ENCODE peak calls at places on chromosome 12, in six cellular contexts. One of them, this sample, is unnamed.

GRCh38 chr12:107467716-107468115 is 217.9 kb upstream of the PWP1 start:
- DNase-seq in kidney: no peak
- DNase-seq in SW480: no peak
- DNase-seq in NCI-H345: no peak
- DNase-seq in KBM-7: no peak
- DNase-seq in ACHN: no peak
- DNase-seq in this sample: no peak

GRCh38 chr12:46109343-46110219 is 119.2 kb upstream of the SCAF11 start:
- DNase-seq in SW480: no peak
- DNase-seq in ACHN: no peak
- DNase-seq in kidney: no peak
- DNase-seq in NCI-H345: no peak
- DNase-seq in KBM-7: no peak
- DNase-seq in this sample: no peak

GRCh38 chr12:96719671-96720362 is 187.2 kb upstream of the NEDD1 start:
- DNase-seq in SW480: peak; percentile 32
- DNase-seq in kidney: no peak
- DNase-seq in KBM-7: peak; percentile 61
- DNase-seq in ACHN: peak; percentile 61
- DNase-seq in NCI-H345: peak; percentile 91
- DNase-seq in this sample: peak; percentile 86

GRCh38 chr12:52419656-52420055 is 13.5 kb upstream of the KRT82 start:
- DNase-seq in kidney: no peak
- DNase-seq in NCI-H345: no peak
- DNase-seq in SW480: peak; percentile 38
- DNase-seq in KBM-7: no peak
- DNase-seq in ACHN: no peak
- DNase-seq in this sample: no peak

GRCh38 chr12:16756833-16757552 is 151.0 kb upstream of the LMO3 start:
- DNase-seq in ACHN: no peak
- DNase-seq in KBM-7: no peak
- DNase-seq in SW480: no peak
- DNase-seq in kidney: no peak
- DNase-seq in NCI-H345: peak; percentile 61
- DNase-seq in this sample: peak; percentile 59

GRCh38 chr12:89529738-89530137 is 3.9 kb upstream of the POC1B start:
- DNase-seq in ACHN: peak; percentile 67
- DNase-seq in NCI-H345: peak; percentile 44
- DNase-seq in KBM-7: peak; percentile 81
- DNase-seq in SW480: peak; percentile 55
- DNase-seq in kidney: no peak
- DNase-seq in this sample: peak; percentile 79

GRCh38 chr12:133203344-133204263 is 22.3 kb downstream of the ZNF268 start:
- DNase-seq in ACHN: peak; percentile 44
- DNase-seq in kidney: no peak
- DNase-seq in SW480: no peak
- DNase-seq in KBM-7: no peak
- DNase-seq in NCI-H345: no peak
- DNase-seq in this sample: peak; percentile 24

GRCh38 chr12:32896438-32897275 is at the start of gene PKP2:
- DNase-seq in NCI-H345: peak; percentile 92
- DNase-seq in SW480: peak; percentile 98
- DNase-seq in kidney: peak; percentile 94
- DNase-seq in ACHN: peak; percentile 89
- DNase-seq in KBM-7: peak; percentile 43
- DNase-seq in this sample: peak; percentile 67

GRCh38 chr12:53975019-53975815 is 463 bp upstream of the HOTAIR start:
- DNase-seq in NCI-H345: no peak
- DNase-seq in ACHN: peak; percentile 18
- DNase-seq in kidney: no peak
- DNase-seq in KBM-7: no peak
- DNase-seq in SW480: no peak
- DNase-seq in this sample: no peak

GRCh38 chr12:30882706-30883105 is 43.8 kb upstream of the TSPAN11 start:
- DNase-seq in SW480: peak; percentile 16
- DNase-seq in ACHN: peak; percentile 18
- DNase-seq in NCI-H345: peak; percentile 4
- DNase-seq in KBM-7: peak; percentile 4
- DNase-seq in kidney: no peak
- DNase-seq in this sample: no peak

GRCh38 chr12:124754949-124755800 is 108.5 kb downstream of the SCARB1 start:
- DNase-seq in KBM-7: peak; percentile 94
- DNase-seq in NCI-H345: peak; percentile 91
- DNase-seq in ACHN: no peak
- DNase-seq in SW480: no peak
- DNase-seq in kidney: peak; percentile 96
- DNase-seq in this sample: peak; percentile 52

GRCh38 chr12:57759360-57759980 is 4.6 kb downstream of the MARCHF9 start:
- DNase-seq in KBM-7: peak; percentile 34
- DNase-seq in ACHN: peak; percentile 67
- DNase-seq in kidney: peak; percentile 24
- DNase-seq in SW480: peak; percentile 66
- DNase-seq in NCI-H345: peak; percentile 22
- DNase-seq in this sample: peak; percentile 49

GRCh38 chr12:95733156-95733825 is 57.3 kb downstream of the NTN4 start:
- DNase-seq in SW480: peak; percentile 53
- DNase-seq in ACHN: no peak
- DNase-seq in NCI-H345: peak; percentile 11
- DNase-seq in KBM-7: no peak
- DNase-seq in kidney: no peak
- DNase-seq in this sample: no peak

This sample was measured in OCI-M1.